ENCODE peak calls at places on chromosomes 5 and 9, in ten cellular contexts. C is iris pigment epithelial cell; V is ELR; L is LoVo; X is effector memory CD8-positive, alpha-beta T cell; I is SW480; K is NCI-H1417; O is left kidney; H is T-helper 9 cell; T is T1000. N is an unnamed sample.

GRCh38 chr5:138900281-138900965 is 25.3 kb upstream of the LRRTM2 start:
- DNase-seq in C (peak; percentile 86), V (peak; percentile 88), L (no peak), X (no peak), I (no peak), K (no peak), O (no peak), H (no peak), T (no peak), N (no peak)

GRCh38 chr9:16701347-16701746 is 169.1 kb downstream of the BNC2 start:
- DNase-seq in C (no peak), V (no peak), L (no peak), X (no peak), I (no peak), K (no peak), O (no peak), H (no peak), T (no peak), N (no peak)

GRCh38 chr5:79416499-79416898 is 97.4 kb downstream of the HOMER1 start:
- DNase-seq in C (peak; percentile 2), V (no peak), L (no peak), X (no peak), I (no peak), K (no peak), O (no peak), H (no peak), T (no peak), N (no peak)

GRCh38 chr5:139763584-139764249 is 31.9 kb upstream of the PSD2 start:
- DNase-seq in C (no peak), V (no peak), L (no peak), X (no peak), I (no peak), K (no peak), O (peak; percentile 61), H (no peak), T (no peak), N (no peak)

GRCh38 chr5:78717674-78718073 is 69.1 kb upstream of the LHFPL2 start:
- DNase-seq in C (peak; percentile 47), V (peak; percentile 73), L (no peak), X (no peak), I (no peak), K (no peak), O (no peak), H (no peak), T (peak; percentile 4), N (no peak)

GRCh38 chr5:138275379-138275782 is 960 bp upstream of the GFRA3 start:
- DNase-seq in C (no peak), V (peak; percentile 25), L (no peak), X (no peak), I (no peak), K (peak; percentile 17), O (peak; percentile 86), H (no peak), T (no peak), N (no peak)

GRCh38 chr5:115831163-115831768 is 10.1 kb downstream of the ATG12 start:
- DNase-seq in C (peak; percentile 40), V (peak; percentile 70), L (peak; percentile 35), X (no peak), I (peak; percentile 37), K (peak; percentile 33), O (peak; percentile 70), H (no peak), T (no peak), N (no peak)

GRCh38 chr9:8346291-8346690 is 546.7 kb upstream of the DMAC1 start:
- DNase-seq in C (peak; percentile 9), V (no peak), L (no peak), X (no peak), I (no peak), K (no peak), O (no peak), H (no peak), T (no peak), N (no peak)

GRCh38 chr5:138962619-138963370 is 87.7 kb upstream of the LRRTM2 start:
- DNase-seq in C (no peak), V (no peak), L (no peak), X (no peak), I (no peak), K (no peak), O (peak; percentile 66), H (no peak), T (no peak), N (no peak)

GRCh38 chr5:44935262-44935661 is 126.5 kb downstream of the MRPS30 start:
- DNase-seq in C (no peak), V (peak; percentile 39), L (no peak), X (no peak), I (peak; percentile 15), K (no peak), O (no peak), H (no peak), T (no peak), N (no peak)

GRCh38 chr9:107883496-107884120 is 394.0 kb upstream of the KLF4 start:
- DNase-seq in C (no peak), V (peak; percentile 13), L (no peak), X (no peak), I (no peak), K (no peak), O (peak; percentile 38), H (no peak), T (no peak), N (no peak)

GRCh38 chr5:59767753-59768159 is 125.8 kb downstream of the PDE4D start:
- DNase-seq in C (peak; percentile 47), V (no peak), L (no peak), X (no peak), I (no peak), K (no peak), O (no peak), H (no peak), T (no peak), N (no peak)

GRCh38 chr9:115691097-115691496 is 462.5 kb upstream of the PAPPA start:
- DNase-seq in C (peak; percentile 99), V (peak; percentile 99), L (peak; percentile 11), X (no peak), I (peak; percentile 19), K (no peak), O (no peak), H (no peak), T (peak; percentile 30), N (no peak)